ENCODE peak calls at places on chromosomes 2 and 18, in six cellular contexts. D is MM.1S, S is hepatocyte, R is HCT116, E is GM23338, X is GM23248. J is an unnamed sample.

GRCh38 chr2:240820014-240820606 is at the start of gene KIF1A:
- DNase-seq in E (peak; percentile 88), R (no peak), S (peak; percentile 83), X (no peak), D (no peak), J (no peak)

GRCh38 chr2:67462741-67463496 is 65.8 kb downstream of the ETAA1 start:
- DNase-seq in R (no peak), E (no peak), X (peak; percentile 36), S (no peak), D (no peak), J (peak; percentile 57)

GRCh38 chr2:17228461-17228860 is 289.8 kb downstream of the RAD51AP2 start:
- DNase-seq in R (no peak), E (no peak), X (no peak), D (no peak), S (no peak), J (no peak)

GRCh38 chr2:46479265-46479664 is at the start of gene TMEM247:
- DNase-seq in X (no peak), E (no peak), D (no peak), S (no peak), R (no peak), J (no peak)

GRCh38 chr2:169091761-169092523 is 22.6 kb downstream of the DHRS9 start:
- DNase-seq in D (no peak), R (peak; percentile 28), E (no peak), S (no peak), X (peak; percentile 64), J (peak; percentile 64)

GRCh38 chr18:74541703-74542555 is 7.6 kb downstream of the CNDP1 start:
- DNase-seq in E (no peak), S (peak; percentile 69), R (no peak), D (peak; percentile 50), X (no peak), J (peak; percentile 96)

GRCh38 chr2:203841654-203842053 is 25.9 kb upstream of the CTLA4 start:
- DNase-seq in D (no peak), R (no peak), E (no peak), S (no peak), X (no peak), J (no peak)

GRCh38 chr18:28961669-28962228 is 784.8 kb upstream of the CDH2 start:
- DNase-seq in X (peak; percentile 41), E (peak; percentile 84), D (peak; percentile 36), S (peak; percentile 64), R (peak; percentile 39), J (no peak)

GRCh38 chr18:76264851-76265250 is 230.2 kb downstream of the ZNF516 start:
- DNase-seq in E (no peak), S (no peak), R (no peak), X (peak; percentile 22), D (no peak), J (no peak)

GRCh38 chr18:13589943-13590342 is 136.4 kb downstream of the FAM210A start:
- DNase-seq in R (no peak), E (no peak), X (no peak), S (no peak), D (no peak), J (no peak)

GRCh38 chr2:61671561-61672315 is 133.6 kb upstream of the XPO1 start:
- DNase-seq in X (peak; percentile 33), S (no peak), R (no peak), E (no peak), D (no peak), J (no peak)

GRCh38 chr2:197159681-197160211 is 150.8 kb downstream of the ANKRD44 start:
- DNase-seq in D (no peak), X (peak; percentile 70), E (no peak), R (peak; percentile 50), S (no peak), J (peak; percentile 81)

GRCh38 chr2:197828464-197829135 is 24.2 kb downstream of the PLCL1 start:
- DNase-seq in D (no peak), S (no peak), X (peak; percentile 60), E (no peak), R (no peak), J (no peak)

GRCh38 chr18:9997711-9998110 is 83.9 kb downstream of the VAPA start:
- DNase-seq in S (no peak), X (no peak), D (no peak), E (no peak), R (no peak), J (no peak)

GRCh38 chr2:234366891-234367290 is 130.0 kb downstream of the ARL4C start:
- DNase-seq in E (no peak), S (peak; percentile 51), X (peak; percentile 21), R (no peak), D (no peak), J (peak; percentile 97)

GRCh38 chr2:239829326-239829725 is 195.8 kb downstream of the NDUFA10 start:
- DNase-seq in D (no peak), X (no peak), S (no peak), R (no peak), E (no peak), J (no peak)

GRCh38 chr18:832085-832681 is 20.1 kb upstream of the YES1 start:
- DNase-seq in R (peak; percentile 29), X (no peak), E (peak; percentile 87), D (peak; percentile 83), S (peak; percentile 67), J (no peak)

GRCh38 chr2:29202819-29203495 is 87.7 kb downstream of the CLIP4 start:
- DNase-seq in R (no peak), S (no peak), D (no peak), E (no peak), X (no peak), J (no peak)

GRCh38 chr18:78006805-78007204 is 757.2 kb downstream of the GALR1 start:
- DNase-seq in E (no peak), R (no peak), D (no peak), S (no peak), X (no peak), J (no peak)

DNA sequence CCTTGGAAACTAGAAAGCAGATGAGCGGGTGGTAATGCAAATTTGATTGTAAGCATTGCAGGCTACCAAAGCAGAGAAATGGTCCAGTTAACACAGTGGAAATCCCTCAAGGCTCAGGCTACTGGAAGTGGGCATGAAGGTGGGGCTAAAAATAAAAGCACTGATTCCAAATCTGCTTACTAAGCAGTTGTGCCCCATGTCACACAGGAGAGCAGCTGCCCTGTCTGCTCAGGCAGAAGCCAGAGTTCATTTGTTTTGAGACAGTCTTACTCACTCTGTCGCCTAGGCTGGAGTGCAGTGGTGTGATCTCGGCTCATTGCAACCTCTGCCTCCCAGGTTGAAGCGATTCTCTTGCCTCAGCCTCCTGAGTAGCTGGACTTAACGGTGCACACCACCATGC is 42.5 kb upstream of the TSPYL6 start:
- DNase-seq in S (no peak), X (no peak), D (peak; percentile 66), E (no peak), R (no peak), J (no peak)
- H3K4me2 ChIP-seq in S (no peak overlapping the region), X (no peak overlapping the region), D (peak overlapping the region; percentile 28), E (no peak overlapping the region), R (no peak overlapping the region), J (no peak overlapping the region)

GRCh38 chr2:202278944-202279343 is 13.4 kb downstream of the NOP58 start:
- DNase-seq in D (no peak), S (peak; percentile 59), R (no peak), X (peak; percentile 84), E (peak; percentile 64), J (peak; percentile 44)

DNA sequence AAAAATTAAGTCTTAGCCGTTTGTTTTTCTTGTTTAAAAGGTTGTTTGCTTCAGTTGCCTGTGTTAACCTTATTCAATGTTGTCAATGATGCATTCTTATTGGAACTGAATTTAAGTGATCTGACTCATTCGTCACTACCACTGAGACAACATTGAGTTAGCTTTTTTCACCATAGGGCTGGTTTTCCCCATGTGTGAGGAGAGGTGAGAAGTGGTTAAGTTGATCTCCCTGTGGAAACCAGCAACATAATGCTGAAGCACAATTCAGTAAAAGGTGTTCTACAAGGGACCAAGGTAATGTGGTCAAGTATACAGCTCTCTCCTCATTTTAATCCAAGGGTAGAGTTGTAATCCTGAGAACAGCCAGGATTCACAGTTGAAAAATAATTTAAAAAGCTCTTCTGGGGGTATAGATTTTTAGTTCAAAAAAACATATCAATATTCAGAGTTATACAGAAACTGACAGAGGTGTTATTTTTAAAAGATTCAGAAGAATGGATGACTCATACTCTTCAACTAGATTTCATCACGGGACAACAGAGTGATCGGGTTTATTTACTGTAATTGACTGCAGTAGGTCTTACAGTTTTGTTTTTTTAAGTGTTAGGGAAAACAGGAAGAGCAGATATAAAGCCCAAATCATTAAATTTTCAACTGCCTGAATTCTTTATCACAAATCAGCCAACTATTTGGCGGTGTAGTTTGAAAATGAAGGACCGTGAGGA is 12.6 kb downstream of the NOP58 start:
- DNase-seq in S (no peak), R (no peak), D (no peak), E (no peak), X (peak; percentile 80), J (peak; percentile 64)
- H3K9me2 ChIP-seq in S (no peaks in the 10 kb centered on the region), R (no peaks in the 10 kb centered on the region), D (no peaks in the 10 kb centered on the region), E (no peaks in the 10 kb centered on the region), X (no peaks in the 10 kb centered on the region), J (no peaks in the 10 kb centered on the region)

DNA sequence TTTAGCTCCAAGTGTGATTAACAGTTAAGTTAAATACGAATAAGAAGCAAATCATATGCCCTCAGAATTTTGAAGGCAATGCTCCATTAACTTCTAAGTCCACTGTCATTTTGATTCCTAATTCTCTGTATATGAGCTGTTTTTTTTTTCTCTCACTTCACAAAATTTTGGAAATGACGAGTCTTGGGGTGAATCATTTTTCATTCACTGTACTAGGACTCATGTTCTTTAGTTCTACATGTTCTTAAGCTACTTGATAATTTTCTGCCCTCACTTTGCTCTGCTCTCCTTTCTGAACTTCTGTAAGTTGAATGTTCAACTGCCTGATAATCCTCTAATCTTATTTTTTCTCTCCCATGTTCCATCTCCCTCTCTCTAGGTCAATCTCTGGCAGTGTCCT is 141.0 kb downstream of the THADA start:
- DNase-seq in E (no peak), D (no peak), S (no peak), R (no peak), X (peak; percentile 57), J (no peak)
- H2AFZ ChIP-seq in E (no peak overlapping the region), D (no peak overlapping the region), S (no peak overlapping the region), R (no peak overlapping the region), X (no peak overlapping the region), J (no peak overlapping the region)

GRCh38 chr2:108621689-108622681 is 87.7 kb downstream of the LIMS1 start:
- DNase-seq in X (no peak), S (no peak), R (no peak), D (no peak), E (peak; percentile 63), J (no peak)
- H3K4me2 ChIP-seq in X (no peak overlapping the region), S (peak overlapping the region; percentile 77), R (peak overlapping the region; percentile 75), D (peak overlapping the region; percentile 61), E (peak overlapping the region; percentile 59), J (peak overlapping the region; percentile 45)

DNA sequence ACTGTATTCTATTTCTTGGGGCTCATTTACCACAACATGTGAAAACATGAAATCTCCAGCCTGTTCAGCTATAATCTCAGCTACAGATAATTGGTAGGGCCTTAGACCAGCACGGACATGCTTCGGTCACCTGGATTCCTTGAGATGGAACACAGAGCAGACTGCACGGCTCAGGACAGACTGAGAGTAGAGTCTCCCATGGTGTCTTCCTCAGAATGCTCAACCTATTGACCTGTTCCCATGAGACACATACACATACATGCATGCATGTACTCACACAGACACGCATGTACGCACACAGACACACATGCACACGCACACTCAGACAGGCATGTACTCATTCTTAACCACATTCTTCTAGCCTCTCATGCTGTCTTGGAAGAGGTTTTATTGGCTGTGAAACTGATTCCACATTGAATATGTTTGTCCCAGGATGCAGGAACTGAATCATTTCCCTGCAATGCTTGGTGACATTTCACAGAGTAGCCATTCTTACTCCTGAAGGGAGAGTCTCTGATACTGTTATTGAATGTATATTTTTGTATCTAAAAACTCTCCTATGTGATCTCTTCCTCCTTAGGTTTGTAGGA is 23.5 kb upstream of the BZW1 start:
- DNase-seq in E (no peak), D (no peak), S (no peak), R (no peak), X (peak; percentile 68), J (peak; percentile 63)
- H3K9me2 ChIP-seq in E (no peaks in the 10 kb centered on the region), D (no peaks in the 10 kb centered on the region), S (no peaks in the 10 kb centered on the region), R (no peaks in the 10 kb centered on the region), X (no peaks in the 10 kb centered on the region), J (no peaks in the 10 kb centered on the region)

GRCh38 chr2:39020383-39020782 is 100.5 kb downstream of the SOS1 start:
- DNase-seq in E (no peak), X (no peak), S (no peak), R (no peak), D (no peak), J (no peak)
- H2AFZ ChIP-seq in E (no peak overlapping the region), X (no peak overlapping the region), S (no peak overlapping the region), R (no peak overlapping the region), D (no peak overlapping the region), J (no peak overlapping the region)

J was measured in PC-9.